ENCODE peak calls at places on chromosomes 11 and 22, in four cellular contexts. H is neural crest cell; B is sigmoid colon; O is stimulated activated CD4-positive, alpha-beta T cell treated with anti-CD3 and anti-CD28 coated beads, Interleukin-12 subunit alpha, Interleukin-12 subunit beta, amount 100 ng/mL, for 24 hours. V is an unnamed sample.

GRCh38 chr11:44659641-44660040 is 67.1 kb upstream of the TSPAN18 start:
- DNase-seq in H (no peak), O (no peak), B (peak; percentile 93), V (no peak)

GRCh38 chr11:30254307-30255298 is 23.8 kb downstream of the FSHB start:
- DNase-seq in H (no peak), B (no peak), O (no peak), V (no peak)

GRCh38 chr22:32462452-32462851 is 1.8 kb downstream of the BPIFC start:
- DNase-seq in O (no peak), H (no peak), B (no peak), V (no peak)

GRCh38 chr22:49523374-49524008 is 304.2 kb downstream of the BRD1 start:
- DNase-seq in O (no peak), H (no peak), B (peak; percentile 51), V (peak; percentile 51)

GRCh38 chr11:12291313-12291712 is 86.1 kb upstream of the PARVA start:
- DNase-seq in O (no peak), H (no peak), B (no peak), V (no peak)

GRCh38 chr11:16454284-16454683 is 97.9 kb upstream of the SOX6 start:
- DNase-seq in B (no peak), O (no peak), H (no peak), V (no peak)

GRCh38 chr11:111300569-111300968 is 2.2 kb downstream of the POU2AF3 start:
- DNase-seq in H (no peak), B (no peak), O (no peak), V (no peak)

GRCh38 chr11:78978831-78979230 is 404.2 kb upstream of the NARS2 start:
- DNase-seq in H (no peak), O (no peak), B (no peak), V (no peak)

GRCh38 chr11:126452256-126452655 is 96.8 kb downstream of the ST3GAL4 start:
- DNase-seq in B (no peak), H (no peak), O (no peak), V (no peak)

GRCh38 chr22:23118647-23119491 is 22.9 kb downstream of the RSPH14 start:
- DNase-seq in B (no peak), H (no peak), O (no peak), V (no peak)

GRCh38 chr11:98589975-98590374 is 430.8 kb upstream of the CNTN5 start:
- DNase-seq in B (no peak), O (no peak), H (no peak), V (no peak)

GRCh38 chr11:118621071-118621815 is 13.8 kb downstream of the PHLDB1 start:
- DNase-seq in B (peak; percentile 96), H (peak; percentile 69), O (no peak), V (peak; percentile 97)

V was measured in posterior vena cava.